ENCODE peak calls at places on chromosomes 13 and 19, in four cellular contexts. U, M, Q and P are unnamed samples.
A peak's percentile ranks its signal among the peaks of the same experiment; 100 is the strongest.

GRCh38 chr19:3670258-3670795 is 29.9 kb downstream of the PIP5K1C start:
- DNase-seq in Q (no peak), M (peak; percentile 85), U (no peak), P (no peak)

GRCh38 chr19:51123381-51124186 is 1.1 kb upstream of the SIGLEC9 start:
- DNase-seq in M (no peak), Q (no peak), U (no peak), P (no peak)

GRCh38 chr19:29626386-29626785 is 20.3 kb downstream of the POP4 start:
- DNase-seq in M (no peak), Q (no peak), U (no peak), P (no peak)

GRCh38 chr13:91719033-91719432 is 320.6 kb downstream of the GPC5 start:
- DNase-seq in Q (no peak), M (peak; percentile 7), U (no peak), P (no peak)

GRCh38 chr19:58305932-58306323 is 751 bp downstream of the ERVK3-1 start:
- DNase-seq in U (peak; percentile 21), M (no peak), Q (no peak), P (no peak)

GRCh38 chr13:110912651-110913051 is 2.2 kb downstream of the ANKRD10 start:
- DNase-seq in U (peak; percentile 54), M (peak; percentile 63), Q (no peak), P (no peak)

GRCh38 chr13:51230473-51231105 is 8.4 kb downstream of the FAM124A start:
- DNase-seq in U (no peak), Q (no peak), M (peak; percentile 87), P (no peak)

GRCh38 chr13:63690672-63691071 is 2275.0 kb upstream of the PCDH20 start:
- DNase-seq in M (no peak), Q (no peak), U (no peak), P (no peak)

GRCh38 chr13:91592050-91593014 is 193.9 kb downstream of the GPC5 start:
- DNase-seq in U (no peak), M (no peak), Q (no peak), P (no peak)

GRCh38 chr19:11626252-11626651 is 29.0 kb downstream of the ZNF627 start:
- DNase-seq in Q (no peak), M (no peak), U (no peak), P (no peak)

GRCh38 chr19:18895038-18895827 is 725 bp downstream of the CERS1 start:
- DNase-seq in U (peak; percentile 79), M (peak; percentile 42), Q (no peak), P (no peak)

GRCh38 chr19:918481-919156 is 1.5 kb downstream of the KISS1R start:
- DNase-seq in M (no peak), Q (no peak), U (no peak), P (no peak)
- H3K9ac ChIP-seq in M (no peak overlapping the region), Q (no peak overlapping the region), U (no peak overlapping the region), P (no peak overlapping the region)

GRCh38 chr13:30463820-30464495 is 1.8 kb downstream of the HMGB1 start:
- DNase-seq in Q (no peak), M (peak; percentile 84), U (peak; percentile 70), P (no peak)
- TF ChIP-seq POLR2AphosphoS5 in Q (peak; percentile 91), M (peak; percentile 43), U (no peak), P (no peak)

GRCh38 chr13:98484289-98485219 is 92.4 kb downstream of the STK24 start:
- DNase-seq in M (peak; percentile 96), U (peak; percentile 91), Q (no peak), P (no peak)

GRCh38 chr13:98482476-98483444 is 94.1 kb downstream of the STK24 start:
- DNase-seq in U (no peak), Q (no peak), M (peak; percentile 87), P (no peak)

GRCh38 chr13:98485561-98485960 is 91.3 kb downstream of the STK24 start:
- DNase-seq in M (no peak), U (no peak), Q (no peak), P (no peak)

GRCh38 chr13:98481511-98481951 is 95.4 kb downstream of the STK24 start:
- DNase-seq in Q (no peak), U (no peak), M (no peak), P (no peak)

GRCh38 chr13:98483636-98484288 is 93.1 kb downstream of the STK24 start:
- DNase-seq in Q (no peak), U (no peak), M (peak; percentile 45), P (no peak)
- H3K9ac ChIP-seq in Q (no peak overlapping the region), U (peak overlapping the region; percentile 74), M (peak overlapping the region; percentile 91), P (no peak overlapping the region)

GRCh38 chr19:48814895-48815294 is 4.1 kb upstream of the BCAT2 start:
- DNase-seq in Q (no peak), M (no peak), U (no peak), P (no peak)

GRCh38 chr19:48815870-48816501 is 5.2 kb upstream of the BCAT2 start:
- DNase-seq in Q (no peak), U (peak; percentile 86), M (no peak), P (no peak)

GRCh38 chr19:48810151-48810550 is 678 bp downstream of the BCAT2 start:
- DNase-seq in M (peak; percentile 13), U (no peak), Q (no peak), P (no peak)

GRCh38 chr19:48813123-48813911 is 2.5 kb upstream of the BCAT2 start:
- DNase-seq in Q (no peak), M (no peak), U (peak; percentile 43), P (no peak)

GRCh38 chr19:48812094-48812929 is 1.5 kb upstream of the BCAT2 start:
- DNase-seq in U (peak; percentile 37), Q (no peak), M (peak; percentile 72), P (no peak)
- TF ChIP-seq POLR2AphosphoS5 in U (no peak), Q (no peak), M (peak; percentile 23), P (peak; percentile 56)

GRCh38 chr13:35765387-35765786 is 288.9 kb upstream of the MAB21L1 start:
- DNase-seq in M (no peak), Q (no peak), U (no peak), P (no peak)
- H3K9ac ChIP-seq in M (no peak overlapping the region), Q (no peak overlapping the region), U (no peak overlapping the region), P (no peak overlapping the region)

DNA sequence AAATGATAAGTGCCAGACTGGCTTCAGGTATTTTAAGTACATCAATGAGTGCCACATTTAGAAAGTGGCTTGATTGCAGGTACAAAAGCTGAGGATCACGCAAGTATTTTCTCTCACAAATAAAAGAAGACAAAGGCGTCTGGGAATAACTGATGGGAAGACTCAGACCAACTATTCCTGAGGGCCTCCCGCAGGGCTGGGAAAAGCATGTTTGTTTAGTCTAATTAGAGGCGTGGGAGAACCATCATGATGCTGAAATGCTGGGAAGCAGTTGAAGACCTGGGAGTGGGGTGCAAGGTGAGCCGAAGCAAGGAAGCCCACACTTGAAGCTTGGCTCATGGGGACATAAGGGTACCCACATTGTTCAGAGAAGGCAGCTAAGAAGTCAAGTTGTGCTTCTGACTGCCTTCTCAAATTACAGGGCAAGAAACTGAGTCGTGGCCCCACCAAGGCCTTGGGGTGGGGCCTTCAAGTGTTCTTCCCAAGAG is 536.0 kb downstream of the MYO16 start:
- DNase-seq in Q (no peak), U (no peak), M (no peak), P (no peak)
- TF ChIP-seq POLR2AphosphoS5 in Q (no peak), U (no peak), M (no peak), P (no peak)